ENCODE peak calls at places on chromosome 21, in eight cellular contexts. One of them, this sample, is unnamed.

GRCh38 chr21:15222711-15223110 is 157.9 kb upstream of the NRIP1 start:
- DNase-seq in PC-3: peak; percentile 42
- DNase-seq in GM23248: peak; percentile 77
- DNase-seq in HCT116: peak; percentile 49
- DNase-seq in neural progenitor cell: no peak
- DNase-seq in hepatocyte: no peak
- DNase-seq in OCI-LY7: no peak
- DNase-seq in SK-N-SH: no peak
- DNase-seq in this sample: no peak

GRCh38 chr21:37767984-37768383 is 148.3 kb downstream of the KCNJ6 start:
- DNase-seq in PC-3: peak; percentile 21
- DNase-seq in GM23248: peak; percentile 62
- DNase-seq in HCT116: no peak
- DNase-seq in neural progenitor cell: no peak
- DNase-seq in hepatocyte: no peak
- DNase-seq in OCI-LY7: no peak
- DNase-seq in SK-N-SH: no peak
- DNase-seq in this sample: no peak

GRCh38 chr21:36792505-36792967 is 93.6 kb downstream of the SIM2 start:
- DNase-seq in PC-3: peak; percentile 77
- DNase-seq in GM23248: peak; percentile 34
- DNase-seq in HCT116: no peak
- DNase-seq in neural progenitor cell: no peak
- DNase-seq in hepatocyte: no peak
- DNase-seq in OCI-LY7: no peak
- DNase-seq in SK-N-SH: no peak
- DNase-seq in this sample: no peak

GRCh38 chr21:46480466-46480865 is 21.8 kb downstream of the DIP2A start:
- DNase-seq in PC-3: no peak
- DNase-seq in GM23248: no peak
- DNase-seq in HCT116: no peak
- DNase-seq in neural progenitor cell: no peak
- DNase-seq in hepatocyte: no peak
- DNase-seq in OCI-LY7: no peak
- DNase-seq in SK-N-SH: no peak
- DNase-seq in this sample: no peak

GRCh38 chr21:42580076-42580792 is 66.6 kb downstream of the SLC37A1 start:
- DNase-seq in PC-3: no peak
- DNase-seq in GM23248: no peak
- DNase-seq in HCT116: no peak
- DNase-seq in neural progenitor cell: no peak
- DNase-seq in hepatocyte: no peak
- DNase-seq in OCI-LY7: no peak
- DNase-seq in SK-N-SH: no peak
- DNase-seq in this sample: no peak

GRCh38 chr21:46161800-46162592 is 6.6 kb upstream of the FTCD start:
- DNase-seq in PC-3: no peak
- DNase-seq in GM23248: no peak
- DNase-seq in HCT116: no peak
- DNase-seq in neural progenitor cell: peak; percentile 1
- DNase-seq in hepatocyte: peak; percentile 2
- DNase-seq in OCI-LY7: no peak
- DNase-seq in SK-N-SH: peak; percentile 22
- DNase-seq in this sample: no peak

GRCh38 chr21:42698730-42699129 is 45.3 kb downstream of the PDE9A start:
- DNase-seq in PC-3: no peak
- DNase-seq in GM23248: no peak
- DNase-seq in HCT116: no peak
- DNase-seq in neural progenitor cell: no peak
- DNase-seq in hepatocyte: no peak
- DNase-seq in OCI-LY7: no peak
- DNase-seq in SK-N-SH: no peak
- DNase-seq in this sample: no peak

GRCh38 chr21:45357436-45358260 is 47.3 kb upstream of the COL18A1 start:
- DNase-seq in PC-3: no peak
- DNase-seq in GM23248: peak; percentile 47
- DNase-seq in HCT116: no peak
- DNase-seq in neural progenitor cell: peak; percentile 58
- DNase-seq in hepatocyte: peak; percentile 46
- DNase-seq in OCI-LY7: no peak
- DNase-seq in SK-N-SH: no peak
- DNase-seq in this sample: no peak

GRCh38 chr21:36423772-36424433 is 38.7 kb downstream of the CHAF1B start:
- DNase-seq in PC-3: no peak
- DNase-seq in GM23248: no peak
- DNase-seq in HCT116: no peak
- DNase-seq in neural progenitor cell: no peak
- DNase-seq in hepatocyte: no peak
- DNase-seq in OCI-LY7: no peak
- DNase-seq in SK-N-SH: no peak
- DNase-seq in this sample: no peak

GRCh38 chr21:17732306-17732705 is 86.8 kb downstream of the C21orf91 start:
- DNase-seq in PC-3: peak; percentile 19
- DNase-seq in GM23248: no peak
- DNase-seq in HCT116: no peak
- DNase-seq in neural progenitor cell: no peak
- DNase-seq in hepatocyte: no peak
- DNase-seq in OCI-LY7: no peak
- DNase-seq in SK-N-SH: peak; percentile 21
- DNase-seq in this sample: no peak

GRCh38 chr21:38810034-38810825 is 4.5 kb downstream of the ETS2 start:
- DNase-seq in PC-3: no peak
- DNase-seq in GM23248: no peak
- DNase-seq in HCT116: no peak
- DNase-seq in neural progenitor cell: no peak
- DNase-seq in hepatocyte: no peak
- DNase-seq in OCI-LY7: no peak
- DNase-seq in SK-N-SH: no peak
- DNase-seq in this sample: no peak

GRCh38 chr21:34981793-34982192 is 67.3 kb downstream of the RUNX1 start:
- DNase-seq in PC-3: no peak
- DNase-seq in GM23248: no peak
- DNase-seq in HCT116: no peak
- DNase-seq in neural progenitor cell: no peak
- DNase-seq in hepatocyte: no peak
- DNase-seq in OCI-LY7: no peak
- DNase-seq in SK-N-SH: no peak
- DNase-seq in this sample: no peak

GRCh38 chr21:16117851-16118592 is 388.2 kb downstream of the USP25 start:
- DNase-seq in PC-3: peak; percentile 90
- DNase-seq in GM23248: peak; percentile 89
- DNase-seq in HCT116: no peak
- DNase-seq in neural progenitor cell: no peak
- DNase-seq in hepatocyte: peak; percentile 8
- DNase-seq in OCI-LY7: no peak
- DNase-seq in SK-N-SH: no peak
- DNase-seq in this sample: no peak

GRCh38 chr21:45255381-45256020 is 32.2 kb downstream of the POFUT2 start:
- DNase-seq in PC-3: peak; percentile 53
- DNase-seq in GM23248: no peak
- DNase-seq in HCT116: peak; percentile 34
- DNase-seq in neural progenitor cell: no peak
- DNase-seq in hepatocyte: no peak
- DNase-seq in OCI-LY7: peak; percentile 76
- DNase-seq in SK-N-SH: peak; percentile 25
- DNase-seq in this sample: peak; percentile 87

GRCh38 chr21:28943631-28944030 is 49.0 kb downstream of the LTN1 start:
- DNase-seq in PC-3: no peak
- DNase-seq in GM23248: peak; percentile 68
- DNase-seq in HCT116: no peak
- DNase-seq in neural progenitor cell: no peak
- DNase-seq in hepatocyte: no peak
- DNase-seq in OCI-LY7: no peak
- DNase-seq in SK-N-SH: no peak
- DNase-seq in this sample: no peak

GRCh38 chr21:45289655-45290515 is 2.2 kb upstream of the POFUT2 start:
- DNase-seq in PC-3: peak; percentile 30
- DNase-seq in GM23248: peak; percentile 43
- DNase-seq in HCT116: peak; percentile 35
- DNase-seq in neural progenitor cell: no peak
- DNase-seq in hepatocyte: peak; percentile 2
- DNase-seq in OCI-LY7: no peak
- DNase-seq in SK-N-SH: peak; percentile 40
- DNase-seq in this sample: no peak

GRCh38 chr21:38178653-38179503 is 77.9 kb upstream of the KCNJ15 start:
- DNase-seq in PC-3: no peak
- DNase-seq in GM23248: no peak
- DNase-seq in HCT116: no peak
- DNase-seq in neural progenitor cell: no peak
- DNase-seq in hepatocyte: no peak
- DNase-seq in OCI-LY7: no peak
- DNase-seq in SK-N-SH: no peak
- DNase-seq in this sample: no peak

DNA sequence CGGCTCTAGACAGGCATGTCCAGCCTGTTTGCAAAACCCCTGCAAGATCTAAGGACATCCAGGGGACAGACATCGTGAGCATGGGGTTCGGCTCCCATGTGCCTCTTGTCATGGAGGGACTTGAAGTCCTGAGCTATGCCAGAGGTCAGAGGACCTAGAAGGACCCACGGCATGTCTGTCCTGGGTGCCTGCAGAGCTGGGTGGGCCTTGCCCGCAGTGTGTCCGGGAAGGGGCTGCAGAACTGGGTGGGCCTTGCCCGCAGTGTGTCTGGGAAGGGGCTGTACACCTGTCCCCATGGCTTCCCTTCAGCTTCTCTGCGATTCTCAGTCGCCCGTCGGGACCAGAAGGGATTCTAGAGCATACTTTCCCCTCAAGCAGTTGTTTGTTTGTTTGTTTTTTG is 20.0 kb upstream of the TRAPPC10 start:
- DNase-seq in PC-3: no peak
- DNase-seq in GM23248: no peak
- DNase-seq in HCT116: no peak
- DNase-seq in neural progenitor cell: no peak
- DNase-seq in hepatocyte: no peak
- DNase-seq in OCI-LY7: no peak
- DNase-seq in SK-N-SH: no peak
- DNase-seq in this sample: no peak
- H3K9me3 ChIP-seq in PC-3: no peaks in the 10 kb centered on the region
- H3K9me3 ChIP-seq in GM23248: no peaks in the 10 kb centered on the region
- H3K9me3 ChIP-seq in HCT116: no peaks in the 10 kb centered on the region
- H3K9me3 ChIP-seq in neural progenitor cell: no peaks in the 10 kb centered on the region
- H3K9me3 ChIP-seq in hepatocyte: no peaks in the 10 kb centered on the region
- H3K9me3 ChIP-seq in OCI-LY7: no peaks in the 10 kb centered on the region
- H3K9me3 ChIP-seq in SK-N-SH: no peaks in the 10 kb centered on the region
- H3K9me3 ChIP-seq in this sample: no peaks in the 10 kb centered on the region

GRCh38 chr21:18877932-18878331 is 474.3 kb upstream of the TMPRSS15 start:
- DNase-seq in PC-3: no peak
- DNase-seq in GM23248: no peak
- DNase-seq in HCT116: no peak
- DNase-seq in neural progenitor cell: no peak
- DNase-seq in hepatocyte: no peak
- DNase-seq in OCI-LY7: no peak
- DNase-seq in SK-N-SH: no peak
- DNase-seq in this sample: no peak
- TF ChIP-seq EZH2phosphoT487 in PC-3: no peak
- TF ChIP-seq EZH2phosphoT487 in GM23248: no peak
- TF ChIP-seq EZH2phosphoT487 in HCT116: no peak
- TF ChIP-seq EZH2phosphoT487 in neural progenitor cell: no peak
- TF ChIP-seq EZH2phosphoT487 in hepatocyte: no peak
- TF ChIP-seq EZH2phosphoT487 in OCI-LY7: no peak
- TF ChIP-seq EZH2phosphoT487 in SK-N-SH: no peak
- TF ChIP-seq EZH2phosphoT487 in this sample: no peak

GRCh38 chr21:24179110-24179509 is 1428.2 kb downstream of the MRPL39 start:
- DNase-seq in PC-3: no peak
- DNase-seq in GM23248: no peak
- DNase-seq in HCT116: no peak
- DNase-seq in neural progenitor cell: no peak
- DNase-seq in hepatocyte: no peak
- DNase-seq in OCI-LY7: no peak
- DNase-seq in SK-N-SH: no peak
- DNase-seq in this sample: no peak
- H3K9me3 ChIP-seq in PC-3: peaks cover 14% of the 10 kb centered on the region
- H3K9me3 ChIP-seq in GM23248: peaks cover 3% of the 10 kb centered on the region
- H3K9me3 ChIP-seq in HCT116: peaks cover 12% of the 10 kb centered on the region
- H3K9me3 ChIP-seq in neural progenitor cell: peaks cover 17% of the 10 kb centered on the region
- H3K9me3 ChIP-seq in hepatocyte: no peaks in the 10 kb centered on the region
- H3K9me3 ChIP-seq in OCI-LY7: peaks cover 8% of the 10 kb centered on the region
- H3K9me3 ChIP-seq in SK-N-SH: no peaks in the 10 kb centered on the region
- H3K9me3 ChIP-seq in this sample: no peaks in the 10 kb centered on the region

GRCh38 chr21:33937146-33937545 is 21.5 kb upstream of the ATP5PO start:
- DNase-seq in PC-3: no peak
- DNase-seq in GM23248: no peak
- DNase-seq in HCT116: no peak
- DNase-seq in neural progenitor cell: no peak
- DNase-seq in hepatocyte: no peak
- DNase-seq in OCI-LY7: no peak
- DNase-seq in SK-N-SH: no peak
- DNase-seq in this sample: no peak

GRCh38 chr21:33936221-33937038 is 20.8 kb upstream of the ATP5PO start:
- DNase-seq in PC-3: no peak
- DNase-seq in GM23248: peak; percentile 23
- DNase-seq in HCT116: no peak
- DNase-seq in neural progenitor cell: no peak
- DNase-seq in hepatocyte: no peak
- DNase-seq in OCI-LY7: no peak
- DNase-seq in SK-N-SH: no peak
- DNase-seq in this sample: no peak

GRCh38 chr21:33932731-33933130 is 17.1 kb upstream of the ATP5PO start:
- DNase-seq in PC-3: no peak
- DNase-seq in GM23248: no peak
- DNase-seq in HCT116: no peak
- DNase-seq in neural progenitor cell: no peak
- DNase-seq in hepatocyte: no peak
- DNase-seq in OCI-LY7: no peak
- DNase-seq in SK-N-SH: no peak
- DNase-seq in this sample: no peak

DNA sequence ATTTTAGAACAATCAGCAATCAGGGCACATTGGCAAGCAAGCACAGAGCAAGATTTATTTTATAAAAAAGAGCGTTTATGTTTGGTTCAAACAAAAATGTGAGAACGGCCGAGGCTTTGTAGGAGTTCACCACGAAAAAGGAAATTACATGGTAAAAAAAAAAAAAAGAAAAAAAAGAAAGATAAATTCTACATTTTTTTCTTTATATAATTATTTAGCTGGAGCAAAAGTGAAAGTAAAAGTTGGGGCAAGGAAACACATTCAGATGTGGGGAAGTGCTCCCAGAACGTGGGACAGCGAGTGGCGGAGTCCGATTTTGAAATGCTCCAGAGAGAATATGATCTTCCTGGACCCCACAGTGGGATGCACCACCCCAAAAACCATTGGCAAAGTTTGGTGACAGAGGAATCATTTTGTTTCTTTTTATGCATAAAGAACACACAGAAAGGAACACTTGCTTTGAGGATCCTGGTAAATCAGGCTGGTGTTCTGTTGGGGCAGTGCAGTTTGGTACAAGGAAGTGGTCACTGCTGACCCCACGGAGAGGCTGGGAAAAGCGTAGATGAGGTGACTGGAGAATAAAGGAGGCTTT is 16.3 kb upstream of the ATP5PO start:
- DNase-seq in PC-3: peak; percentile 25
- DNase-seq in GM23248: peak; percentile 56
- DNase-seq in HCT116: no peak
- DNase-seq in neural progenitor cell: no peak
- DNase-seq in hepatocyte: no peak
- DNase-seq in OCI-LY7: no peak
- DNase-seq in SK-N-SH: no peak
- DNase-seq in this sample: no peak
- TF ChIP-seq EZH2phosphoT487 in PC-3: no peak
- TF ChIP-seq EZH2phosphoT487 in GM23248: no peak
- TF ChIP-seq EZH2phosphoT487 in HCT116: no peak
- TF ChIP-seq EZH2phosphoT487 in neural progenitor cell: no peak
- TF ChIP-seq EZH2phosphoT487 in hepatocyte: no peak
- TF ChIP-seq EZH2phosphoT487 in OCI-LY7: no peak
- TF ChIP-seq EZH2phosphoT487 in SK-N-SH: no peak
- TF ChIP-seq EZH2phosphoT487 in this sample: no peak

This sample was measured in MM.1S.